ENCODE peak calls at places on chromosomes 2 and 18, in seven cellular contexts. One of them, this sample, is unnamed.

GRCh38 chr2:181526014-181526413 is 68.8 kb downstream of the ITGA4 start:
- DNase-seq in tibial artery: no peak
- DNase-seq in K562: no peak
- DNase-seq in lower lobe of right lung: no peak
- DNase-seq in cardiac muscle cell: no peak
- DNase-seq in colonic mucosa: no peak
- DNase-seq in mucosa of descending colon: no peak
- DNase-seq in this sample: no peak

GRCh38 chr2:70552501-70553333 is 909 bp downstream of the TGFA start:
- DNase-seq in tibial artery: no peak
- DNase-seq in K562: no peak
- DNase-seq in lower lobe of right lung: no peak
- DNase-seq in cardiac muscle cell: no peak
- DNase-seq in colonic mucosa: peak; percentile 38
- DNase-seq in mucosa of descending colon: no peak
- DNase-seq in this sample: no peak

GRCh38 chr2:31397099-31397498 is 17.4 kb downstream of the XDH start:
- DNase-seq in tibial artery: no peak
- DNase-seq in K562: no peak
- DNase-seq in lower lobe of right lung: no peak
- DNase-seq in cardiac muscle cell: no peak
- DNase-seq in colonic mucosa: no peak
- DNase-seq in mucosa of descending colon: no peak
- DNase-seq in this sample: no peak

GRCh38 chr2:43984533-43984932 is 11.3 kb downstream of the LRPPRC start:
- DNase-seq in tibial artery: no peak
- DNase-seq in K562: no peak
- DNase-seq in lower lobe of right lung: no peak
- DNase-seq in cardiac muscle cell: no peak
- DNase-seq in colonic mucosa: no peak
- DNase-seq in mucosa of descending colon: no peak
- DNase-seq in this sample: no peak

GRCh38 chr18:36366994-36367839 is 69.7 kb downstream of the FHOD3 start:
- DNase-seq in tibial artery: peak; percentile 86
- DNase-seq in K562: no peak
- DNase-seq in lower lobe of right lung: no peak
- DNase-seq in cardiac muscle cell: peak; percentile 50
- DNase-seq in colonic mucosa: no peak
- DNase-seq in mucosa of descending colon: no peak
- DNase-seq in this sample: no peak

GRCh38 chr2:144331652-144332355 is 188.1 kb downstream of the ZEB2 start:
- DNase-seq in tibial artery: peak; percentile 89
- DNase-seq in K562: no peak
- DNase-seq in lower lobe of right lung: peak; percentile 81
- DNase-seq in cardiac muscle cell: no peak
- DNase-seq in colonic mucosa: peak; percentile 68
- DNase-seq in mucosa of descending colon: peak; percentile 84
- DNase-seq in this sample: peak; percentile 73

GRCh38 chr2:212173771-212174510 is 364.7 kb downstream of the ERBB4 start:
- DNase-seq in tibial artery: no peak
- DNase-seq in K562: no peak
- DNase-seq in lower lobe of right lung: no peak
- DNase-seq in cardiac muscle cell: no peak
- DNase-seq in colonic mucosa: no peak
- DNase-seq in mucosa of descending colon: no peak
- DNase-seq in this sample: no peak

GRCh38 chr18:42977982-42978595 is 137.4 kb downstream of the RIT2 start:
- DNase-seq in tibial artery: no peak
- DNase-seq in K562: no peak
- DNase-seq in lower lobe of right lung: no peak
- DNase-seq in cardiac muscle cell: no peak
- DNase-seq in colonic mucosa: no peak
- DNase-seq in mucosa of descending colon: no peak
- DNase-seq in this sample: no peak

GRCh38 chr2:14420851-14421250 is 211.7 kb upstream of the LRATD1 start:
- DNase-seq in tibial artery: no peak
- DNase-seq in K562: no peak
- DNase-seq in lower lobe of right lung: no peak
- DNase-seq in cardiac muscle cell: no peak
- DNase-seq in colonic mucosa: no peak
- DNase-seq in mucosa of descending colon: no peak
- DNase-seq in this sample: no peak

GRCh38 chr2:31384351-31384750 is 30.2 kb downstream of the XDH start:
- DNase-seq in tibial artery: no peak
- DNase-seq in K562: no peak
- DNase-seq in lower lobe of right lung: no peak
- DNase-seq in cardiac muscle cell: peak; percentile 90
- DNase-seq in colonic mucosa: no peak
- DNase-seq in mucosa of descending colon: no peak
- DNase-seq in this sample: no peak

DNA sequence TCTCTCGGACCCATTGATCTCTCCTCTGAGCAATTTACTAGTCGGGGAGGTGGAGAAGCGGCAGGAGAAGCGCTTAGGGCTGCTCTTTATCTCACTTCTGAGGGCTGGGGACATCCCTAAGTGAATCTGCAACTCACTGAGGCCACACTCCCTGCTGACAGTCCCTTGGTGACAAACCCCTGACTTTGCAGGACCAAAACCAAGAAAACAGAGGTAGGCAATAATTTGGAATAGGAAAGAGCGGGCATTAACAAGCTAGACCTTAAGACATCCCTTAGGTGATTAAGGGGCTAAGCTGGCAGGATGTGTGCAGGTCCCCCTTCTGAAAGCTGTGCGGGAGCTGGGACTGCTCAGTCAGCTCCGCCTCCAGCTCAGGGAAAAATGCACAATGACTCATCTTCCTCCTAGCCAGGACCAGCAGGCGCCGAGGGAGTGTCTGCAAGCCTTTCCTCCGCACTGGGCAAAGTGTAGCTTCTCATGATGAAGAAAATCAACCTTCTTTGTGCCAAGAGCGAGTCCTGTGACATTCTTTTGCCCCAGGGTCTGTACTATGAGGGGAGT is 63.3 kb downstream of the BOD1L2 start:
- DNase-seq in tibial artery: no peak
- DNase-seq in K562: peak; percentile 12
- DNase-seq in lower lobe of right lung: no peak
- DNase-seq in cardiac muscle cell: peak; percentile 67
- DNase-seq in colonic mucosa: peak; percentile 64
- DNase-seq in mucosa of descending colon: peak; percentile 68
- DNase-seq in this sample: peak; percentile 72
- H3K4me3 ChIP-seq in tibial artery: peak overlapping the region; percentile 6
- H3K4me3 ChIP-seq in K562: no peak overlapping the region
- H3K4me3 ChIP-seq in lower lobe of right lung: peak overlapping the region; percentile 20
- H3K4me3 ChIP-seq in cardiac muscle cell: no peak overlapping the region
- H3K4me3 ChIP-seq in colonic mucosa: no peak overlapping the region
- H3K4me3 ChIP-seq in mucosa of descending colon: no peak overlapping the region
- H3K4me3 ChIP-seq in this sample: no peak overlapping the region

GRCh38 chr2:234447189-234447588 is 49.7 kb downstream of the ARL4C start:
- DNase-seq in tibial artery: no peak
- DNase-seq in K562: no peak
- DNase-seq in lower lobe of right lung: no peak
- DNase-seq in cardiac muscle cell: no peak
- DNase-seq in colonic mucosa: no peak
- DNase-seq in mucosa of descending colon: no peak
- DNase-seq in this sample: no peak
- H3K4me1 ChIP-seq in tibial artery: peaks cover 50% of the 10 kb centered on the region
- H3K4me1 ChIP-seq in K562: no peaks in the 10 kb centered on the region
- H3K4me1 ChIP-seq in lower lobe of right lung: peaks cover 26% of the 10 kb centered on the region
- H3K4me1 ChIP-seq in cardiac muscle cell: peaks cover 11% of the 10 kb centered on the region
- H3K4me1 ChIP-seq in colonic mucosa: no peaks in the 10 kb centered on the region
- H3K4me1 ChIP-seq in mucosa of descending colon: peaks cover 2% of the 10 kb centered on the region
- H3K4me1 ChIP-seq in this sample: peaks cover 62% of the 10 kb centered on the region

DNA sequence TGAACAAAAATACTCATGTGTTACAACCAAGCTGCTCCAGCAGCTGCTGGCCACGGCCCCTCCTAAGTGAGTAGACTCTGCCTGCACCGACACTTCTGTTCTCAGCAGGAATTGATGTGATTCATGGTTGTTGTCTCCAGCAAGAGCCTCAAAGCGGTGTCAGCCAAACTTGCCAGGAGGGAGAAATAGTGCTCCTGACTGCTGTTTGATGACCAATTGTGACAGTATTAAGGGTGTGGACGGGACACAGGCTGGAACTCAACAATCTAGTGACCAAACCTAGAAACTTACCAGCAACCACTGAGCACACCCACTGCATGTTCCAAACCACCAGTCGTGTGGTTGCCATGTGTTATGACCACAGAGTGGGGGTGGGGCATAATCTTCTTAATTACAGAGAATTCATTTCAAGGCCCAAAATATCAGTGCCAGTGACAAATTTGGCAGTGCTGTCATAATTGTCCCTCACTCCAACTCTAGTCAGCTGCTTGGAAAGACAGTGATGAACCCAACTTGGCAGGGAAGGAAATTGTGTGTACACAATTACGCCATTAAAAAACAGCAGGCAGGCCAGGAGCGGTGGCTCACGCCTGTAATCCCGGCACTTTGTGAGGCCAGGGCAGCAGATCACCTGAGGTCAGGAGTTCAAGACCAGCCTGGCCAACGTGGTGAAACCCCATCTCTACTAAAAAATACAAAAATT is 30.4 kb downstream of the FBLN7 start:
- DNase-seq in tibial artery: peak; percentile 47
- DNase-seq in K562: no peak
- DNase-seq in lower lobe of right lung: no peak
- DNase-seq in cardiac muscle cell: no peak
- DNase-seq in colonic mucosa: no peak
- DNase-seq in mucosa of descending colon: no peak
- DNase-seq in this sample: no peak
- H3K9me3 ChIP-seq in tibial artery: no peaks in the 10 kb centered on the region
- H3K9me3 ChIP-seq in K562: no peaks in the 10 kb centered on the region
- H3K9me3 ChIP-seq in lower lobe of right lung: no peaks in the 10 kb centered on the region
- H3K9me3 ChIP-seq in cardiac muscle cell: no peaks in the 10 kb centered on the region
- H3K9me3 ChIP-seq in colonic mucosa: no peaks in the 10 kb centered on the region
- H3K9me3 ChIP-seq in mucosa of descending colon: no peaks in the 10 kb centered on the region
- H3K9me3 ChIP-seq in this sample: no peaks in the 10 kb centered on the region

DNA sequence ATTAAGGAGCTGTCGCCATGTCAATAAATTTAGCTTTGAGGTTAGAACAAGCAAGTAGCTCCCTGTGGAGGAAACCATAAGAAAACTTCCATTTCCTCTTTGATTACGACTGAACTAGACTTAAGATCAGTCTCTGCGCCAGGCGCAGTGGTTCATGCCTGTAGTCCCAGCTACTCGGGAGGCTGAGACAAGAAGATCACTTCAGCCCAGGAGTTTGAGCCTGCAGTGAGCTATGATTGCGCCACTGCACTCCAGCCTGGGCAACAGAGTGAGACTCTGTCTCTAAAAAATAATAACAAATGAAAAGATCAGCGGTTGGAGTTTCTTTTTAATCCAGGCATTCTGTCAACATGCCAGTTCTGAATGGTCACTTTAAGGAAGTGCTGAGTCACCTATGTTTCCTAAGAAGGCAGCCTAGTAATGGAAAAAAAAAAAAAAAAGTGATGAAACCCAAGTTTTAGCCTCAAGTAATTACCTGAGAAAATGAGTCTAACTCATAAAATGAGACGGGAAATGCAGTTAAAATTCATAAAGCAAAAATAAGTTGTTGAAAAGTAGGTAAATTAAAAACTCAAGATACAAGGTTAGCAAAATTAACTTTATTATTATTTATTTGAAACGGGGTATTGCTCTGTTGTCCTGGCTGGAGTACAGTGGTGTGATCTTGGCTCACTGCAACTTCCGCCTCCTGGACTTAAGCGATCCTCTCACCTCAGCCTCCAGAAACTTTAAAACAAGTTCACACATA is 10.2 kb downstream of the C18orf32 start:
- DNase-seq in tibial artery: no peak
- DNase-seq in K562: peak; percentile 45
- DNase-seq in lower lobe of right lung: peak; percentile 62
- DNase-seq in cardiac muscle cell: peak; percentile 92
- DNase-seq in colonic mucosa: no peak
- DNase-seq in mucosa of descending colon: no peak
- DNase-seq in this sample: peak; percentile 43
- H3K4me3 ChIP-seq in tibial artery: no peak overlapping the region
- H3K4me3 ChIP-seq in K562: no peak overlapping the region
- H3K4me3 ChIP-seq in lower lobe of right lung: peak overlapping the region; percentile 24
- H3K4me3 ChIP-seq in cardiac muscle cell: no peak overlapping the region
- H3K4me3 ChIP-seq in colonic mucosa: no peak overlapping the region
- H3K4me3 ChIP-seq in mucosa of descending colon: no peak overlapping the region
- H3K4me3 ChIP-seq in this sample: no peak overlapping the region

DNA sequence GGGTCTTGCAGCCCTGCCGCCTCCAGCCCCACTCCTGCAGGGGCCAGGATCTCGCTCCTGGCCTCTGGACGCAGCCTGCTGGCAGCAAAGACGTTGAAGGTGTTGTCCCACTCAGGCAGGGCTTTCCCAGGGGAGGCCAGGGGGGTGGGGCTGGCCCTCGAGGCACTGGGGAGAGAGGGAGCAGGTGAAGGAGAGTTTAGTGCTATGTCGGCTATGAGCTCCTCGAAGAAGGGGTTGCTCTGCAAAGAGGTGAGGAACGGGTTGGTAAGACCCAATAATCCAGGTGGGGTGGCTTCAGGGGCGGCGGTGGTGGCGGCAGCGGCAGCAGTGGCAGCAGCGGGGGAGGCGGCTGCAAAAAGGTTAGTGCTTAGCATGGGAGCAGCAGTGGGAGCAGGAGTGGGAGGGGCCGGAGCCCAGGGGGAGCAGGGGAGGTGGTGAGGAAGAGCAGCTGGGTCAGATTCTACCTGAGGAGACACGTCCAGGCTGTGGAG is 9.7 kb upstream of the SFXN5 start:
- DNase-seq in tibial artery: no peak
- DNase-seq in K562: no peak
- DNase-seq in lower lobe of right lung: no peak
- DNase-seq in cardiac muscle cell: no peak
- DNase-seq in colonic mucosa: no peak
- DNase-seq in mucosa of descending colon: no peak
- DNase-seq in this sample: no peak
- H3K4me1 ChIP-seq in tibial artery: peaks cover 21% of the 10 kb centered on the region
- H3K4me1 ChIP-seq in K562: peaks cover 17% of the 10 kb centered on the region
- H3K4me1 ChIP-seq in lower lobe of right lung: no peaks in the 10 kb centered on the region
- H3K4me1 ChIP-seq in cardiac muscle cell: no peaks in the 10 kb centered on the region
- H3K4me1 ChIP-seq in colonic mucosa: no peaks in the 10 kb centered on the region
- H3K4me1 ChIP-seq in mucosa of descending colon: no peaks in the 10 kb centered on the region
- H3K4me1 ChIP-seq in this sample: no peaks in the 10 kb centered on the region

DNA sequence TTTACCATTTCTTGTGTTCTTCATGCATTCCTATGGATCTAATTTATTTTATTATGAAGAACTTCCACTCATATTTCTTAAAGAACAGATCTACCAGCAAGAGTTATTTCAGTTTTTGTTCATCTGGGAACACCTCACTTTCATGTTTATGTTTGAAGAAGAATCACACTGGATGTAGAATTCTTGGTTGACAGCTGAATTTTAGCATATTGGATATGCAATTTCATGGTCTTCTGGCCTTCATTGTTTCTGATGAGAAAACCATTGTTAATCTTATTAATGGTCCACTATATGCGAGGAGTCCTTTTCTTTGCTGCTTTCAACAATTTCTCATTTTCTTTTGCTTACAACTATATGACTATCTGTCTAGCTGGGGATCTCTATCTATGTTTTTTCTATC is 189.2 kb downstream of the UXS1 start:
- DNase-seq in tibial artery: no peak
- DNase-seq in K562: no peak
- DNase-seq in lower lobe of right lung: no peak
- DNase-seq in cardiac muscle cell: no peak
- DNase-seq in colonic mucosa: no peak
- DNase-seq in mucosa of descending colon: no peak
- DNase-seq in this sample: no peak
- H3K9me3 ChIP-seq in tibial artery: peaks cover 3% of the 10 kb centered on the region
- H3K9me3 ChIP-seq in K562: no peaks in the 10 kb centered on the region
- H3K9me3 ChIP-seq in lower lobe of right lung: peaks cover 31% of the 10 kb centered on the region
- H3K9me3 ChIP-seq in cardiac muscle cell: no peaks in the 10 kb centered on the region
- H3K9me3 ChIP-seq in colonic mucosa: no peaks in the 10 kb centered on the region
- H3K9me3 ChIP-seq in mucosa of descending colon: peaks cover 38% of the 10 kb centered on the region
- H3K9me3 ChIP-seq in this sample: peaks cover 2% of the 10 kb centered on the region

This sample was measured in SJSA1.